ENCODE peak calls at places on chromosomes 13 and 19, in seven cellular contexts. D is endodermal cell; I is nephron progenitor cell; G is T-helper 9 cell; S is GM20000; L is stimulated activated CD4-positive, alpha-beta T cell treated with anti-CD3 and anti-CD28 coated beads, Interleukin-1b, Interleukin-23, amount 100 ng/mL, for 4 hours; Y is AG04449. O is an unnamed sample.

GRCh38 chr13:21033224-21033855 is 28.0 kb downstream of the LATS2 start:
- DNase-seq in I (no peak), D (peak), G (no peak), S (no peak), L (no peak), Y (no peak), O (no peak)

GRCh38 chr13:113371061-113371460 is 7.1 kb upstream of the GRTP1 start:
- DNase-seq in I (no peak), L (no peak), D (peak), S (no peak), Y (no peak), G (no peak), O (no peak)

GRCh38 chr13:87274209-87274819 is 396.9 kb upstream of the SLITRK5 start:
- DNase-seq in L (no peak), D (peak), Y (no peak), I (peak), G (no peak), S (peak), O (peak)

GRCh38 chr13:38417727-38418126 is 68.1 kb downstream of the UFM1 start:
- DNase-seq in G (no peak), L (no peak), Y (no peak), S (peak), I (no peak), D (peak), O (no peak)

GRCh38 chr19:21092107-21092506 is 10.1 kb downstream of the ZNF714 start:
- DNase-seq in I (no peak), Y (no peak), D (no peak), G (no peak), L (no peak), S (no peak), O (no peak)

GRCh38 chr13:28494861-28495585 is at the start of gene FLT1:
- DNase-seq in S (no peak), I (peak), D (peak), Y (no peak), L (peak), G (no peak), O (no peak)

GRCh38 chr13:97974773-97975172 is 21.3 kb downstream of the IPO5 start:
- DNase-seq in S (no peak), Y (no peak), L (no peak), D (no peak), I (no peak), G (no peak), O (no peak)

GRCh38 chr13:26914148-26914547 is 153.6 kb upstream of the GPR12 start:
- DNase-seq in I (no peak), D (no peak), S (no peak), Y (no peak), L (no peak), G (no peak), O (no peak)

GRCh38 chr19:42247631-42248199 is 5.3 kb upstream of the GSK3A start:
- DNase-seq in G (no peak), S (no peak), L (no peak), I (no peak), D (no peak), Y (no peak), O (no peak)

GRCh38 chr19:4267101-4267900 is 11.8 kb upstream of the SHD start:
- DNase-seq in G (peak), L (peak), I (peak), D (peak), Y (no peak), S (peak), O (no peak)

GRCh38 chr13:72062566-72062965 is 195.6 kb upstream of the DACH1 start:
- DNase-seq in Y (no peak), G (no peak), L (no peak), I (no peak), D (peak), S (no peak), O (no peak)

GRCh38 chr13:44354322-44354721 is 19.3 kb upstream of the SERP2 start:
- DNase-seq in S (no peak), L (no peak), D (no peak), Y (no peak), I (no peak), G (no peak), O (no peak)

GRCh38 chr19:879711-880438 is 13.1 kb downstream of the MED16 start:
- DNase-seq in D (peak), L (no peak), I (no peak), G (no peak), S (no peak), Y (no peak), O (no peak)

GRCh38 chr19:35352177-35352447 is 4.4 kb downstream of the FFAR1 start:
- DNase-seq in L (no peak), S (no peak), D (no peak), Y (no peak), I (no peak), G (no peak), O (no peak)

GRCh38 chr19:46349311-46349993 is 2.6 kb downstream of the PPP5C start:
- DNase-seq in L (no peak), Y (no peak), I (no peak), S (no peak), G (no peak), D (no peak), O (no peak)

GRCh38 chr13:32961724-32962123 is 54.5 kb upstream of the KL start:
- DNase-seq in Y (no peak), L (no peak), I (no peak), G (no peak), D (no peak), S (no peak), O (no peak)